ENCODE peak calls at places on chromosomes 3 and 15, in six cellular contexts. X, S, N, Q, C and L are unnamed samples.
A peak's percentile ranks its signal among the peaks of the same experiment; 100 is the strongest.

GRCh38 chr3:181610083-181610972 is 101.4 kb upstream of the SOX2 start:
- DNase-seq in N (no peak), Q (no peak), S (no peak), X (no peak), C (no peak), L (no peak)

GRCh38 chr3:70824785-70825184 is 512.3 kb upstream of the MDFIC2 start:
- DNase-seq in N (no peak), C (no peak), X (peak; percentile 86), S (no peak), Q (no peak), L (peak; percentile 61)

GRCh38 chr3:71028802-71029201 is 554.7 kb downstream of the FOXP1 start:
- DNase-seq in Q (no peak), C (no peak), X (no peak), N (no peak), S (no peak), L (no peak)

GRCh38 chr3:184183679-184184078 is 2.3 kb upstream of the ABCF3 start:
- DNase-seq in Q (no peak), X (no peak), C (no peak), S (no peak), N (no peak), L (no peak)

GRCh38 chr15:37698679-37699078 is 235.8 kb upstream of the TMCO5A start:
- DNase-seq in C (peak; percentile 16), Q (no peak), S (no peak), N (no peak), X (no peak), L (no peak)

GRCh38 chr15:101133751-101134261 is 118.0 kb downstream of the CHSY1 start:
- DNase-seq in X (no peak), Q (peak; percentile 46), C (no peak), S (no peak), N (no peak), L (no peak)

GRCh38 chr3:59839283-59839682 is 789.5 kb upstream of the CFAP20DC start:
- DNase-seq in C (no peak), S (no peak), Q (no peak), N (no peak), X (peak; percentile 75), L (peak; percentile 77)

GRCh38 chr3:8416965-8417364 is 84.7 kb upstream of the LMCD1 start:
- DNase-seq in N (peak; percentile 23), C (peak; percentile 60), Q (peak; percentile 11), X (peak; percentile 22), S (no peak), L (peak; percentile 19)

GRCh38 chr3:111616417-111617105 is 21.4 kb upstream of the ZBED2 start:
- DNase-seq in C (peak; percentile 58), X (no peak), S (peak; percentile 24), N (no peak), Q (peak; percentile 21), L (peak; percentile 4)

GRCh38 chr3:26984601-26985000 is 362.0 kb downstream of the LRRC3B start:
- DNase-seq in X (no peak), C (no peak), N (no peak), Q (no peak), S (no peak), L (no peak)

GRCh38 chr3:4751057-4752051 is 227.9 kb upstream of the BHLHE40 start:
- DNase-seq in C (peak; percentile 42), S (no peak), N (peak; percentile 60), Q (no peak), X (peak; percentile 62), L (peak; percentile 77)

GRCh38 chr3:39088889-39089288 is 18.5 kb downstream of the GORASP1 start:
- DNase-seq in X (peak; percentile 32), Q (no peak), C (no peak), S (no peak), N (no peak), L (no peak)

GRCh38 chr3:125585595-125586223 is 9.6 kb downstream of the OSBPL11 start:
- DNase-seq in C (peak; percentile 70), N (peak; percentile 72), Q (peak; percentile 67), X (peak; percentile 87), S (no peak), L (peak; percentile 63)

GRCh38 chr3:138451595-138452162 is 17.3 kb downstream of the ESYT3 start:
- DNase-seq in Q (no peak), X (no peak), C (no peak), S (no peak), N (no peak), L (no peak)

GRCh38 chr3:111084911-111085310 is 13.3 kb downstream of the NECTIN3 start:
- DNase-seq in N (no peak), S (no peak), X (no peak), C (peak; percentile 47), Q (no peak), L (no peak)

GRCh38 chr15:54373332-54373731 is 395.1 kb downstream of the UNC13C start:
- DNase-seq in X (no peak), N (no peak), C (no peak), Q (no peak), S (no peak), L (no peak)

GRCh38 chr15:90489514-90489913 is 40.2 kb upstream of the CRTC3 start:
- DNase-seq in Q (no peak), C (no peak), S (no peak), N (no peak), X (no peak), L (no peak)

GRCh38 chr15:74565381-74566085 is 24.5 kb downstream of the ARID3B start:
- DNase-seq in S (no peak), N (no peak), C (no peak), X (no peak), Q (no peak), L (no peak)

GRCh38 chr3:11845661-11846060 is 1.0 kb downstream of the TAMM41 start:
- DNase-seq in X (no peak), C (peak; percentile 18), N (no peak), Q (no peak), S (no peak), L (no peak)

GRCh38 chr3:99875925-99876781 is 58.5 kb downstream of the CMSS1 start:
- DNase-seq in N (peak; percentile 88), C (peak; percentile 79), S (peak; percentile 40), X (peak; percentile 78), Q (peak; percentile 86), L (peak; percentile 86)

GRCh38 chr15:63892794-63893441 is 59.2 kb upstream of the HERC1 start:
- DNase-seq in Q (no peak), N (no peak), X (no peak), S (peak; percentile 51), C (peak; percentile 68), L (no peak)

GRCh38 chr3:37247398-37248114 is 73.2 kb upstream of the LRRFIP2 start:
- DNase-seq in C (peak; percentile 57), N (no peak), S (no peak), X (no peak), Q (no peak), L (no peak)

GRCh38 chr3:107938128-107938527 is 152.7 kb downstream of the CD47 start:
- DNase-seq in N (no peak), S (no peak), X (peak; percentile 58), C (peak; percentile 25), Q (peak; percentile 38), L (peak; percentile 54)

GRCh38 chr15:101540480-101541239 is 51.2 kb upstream of the PCSK6 start:
- DNase-seq in X (no peak), C (no peak), S (no peak), Q (peak; percentile 55), N (no peak), L (no peak)

DNA sequence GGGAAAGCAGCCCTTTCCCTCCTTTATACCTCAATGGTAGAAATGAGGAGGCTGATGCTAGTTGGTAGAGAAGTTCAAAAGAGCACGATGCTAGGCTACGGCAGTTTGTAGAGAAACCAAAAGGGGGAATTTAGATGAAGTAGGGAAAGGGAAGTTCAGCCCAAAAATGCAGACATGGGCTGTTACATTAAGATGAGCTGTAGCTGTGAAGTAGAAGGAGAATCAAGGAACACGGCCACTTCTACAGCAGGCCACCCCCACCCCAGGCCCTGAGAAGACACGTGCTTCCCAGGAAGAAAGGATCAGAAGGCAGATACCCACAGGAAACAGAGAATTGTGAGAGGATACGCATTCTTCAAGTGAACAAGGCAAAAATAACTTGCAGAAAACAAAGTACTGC is 2.1 kb upstream of the PARP14 start:
- DNase-seq in S (no peak), N (no peak), Q (no peak), X (no peak), C (no peak), L (no peak)
- H3K4me1 ChIP-seq in S (peaks cover 31% of the 10 kb centered on the region), N (peaks cover 16% of the 10 kb centered on the region), Q (peaks cover 2% of the 10 kb centered on the region), X (peaks cover 12% of the 10 kb centered on the region), C (peaks cover 8% of the 10 kb centered on the region), L (no peaks in the 10 kb centered on the region)

GRCh38 chr3:142961539-142961938 is 1.9 kb downstream of the PAQR9 start:
- DNase-seq in S (no peak), X (no peak), Q (no peak), C (no peak), N (no peak), L (no peak)
- H3K27me3 ChIP-seq in S (peaks cover 17% of the 10 kb centered on the region), X (peaks cover 19% of the 10 kb centered on the region), Q (no peaks in the 10 kb centered on the region), C (peaks cover 18% of the 10 kb centered on the region), N (no peaks in the 10 kb centered on the region), L (peaks cover 30% of the 10 kb centered on the region)

GRCh38 chr15:78615151-78615589 is 5.6 kb downstream of the CHRNA3 start:
- DNase-seq in Q (no peak), C (no peak), X (no peak), S (no peak), N (no peak), L (no peak)
- H3K4me1 ChIP-seq in Q (peaks cover 23% of the 10 kb centered on the region), C (no peaks in the 10 kb centered on the region), X (no peaks in the 10 kb centered on the region), S (no peaks in the 10 kb centered on the region), N (peaks cover 2% of the 10 kb centered on the region), L (no peaks in the 10 kb centered on the region)

GRCh38 chr3:143120716-143121239 is 1.2 kb downstream of the CHST2 start:
- DNase-seq in C (no peak), Q (peak; percentile 55), X (peak; percentile 49), N (no peak), S (peak; percentile 25), L (peak; percentile 55)

GRCh38 chr3:143121240-143122088 is 1.9 kb downstream of the CHST2 start:
- DNase-seq in X (peak; percentile 85), C (peak; percentile 29), Q (peak; percentile 73), S (peak; percentile 52), N (peak; percentile 21), L (peak; percentile 51)

GRCh38 chr3:143119974-143120715 is 574 bp downstream of the CHST2 start:
- DNase-seq in C (no peak), S (peak; percentile 2), N (peak; percentile 20), Q (peak; percentile 55), X (peak; percentile 20), L (peak; percentile 10)

GRCh38 chr3:143118630-143119008 is 952 bp upstream of the CHST2 start:
- DNase-seq in X (no peak), N (no peak), Q (no peak), C (no peak), S (no peak), L (no peak)

DNA sequence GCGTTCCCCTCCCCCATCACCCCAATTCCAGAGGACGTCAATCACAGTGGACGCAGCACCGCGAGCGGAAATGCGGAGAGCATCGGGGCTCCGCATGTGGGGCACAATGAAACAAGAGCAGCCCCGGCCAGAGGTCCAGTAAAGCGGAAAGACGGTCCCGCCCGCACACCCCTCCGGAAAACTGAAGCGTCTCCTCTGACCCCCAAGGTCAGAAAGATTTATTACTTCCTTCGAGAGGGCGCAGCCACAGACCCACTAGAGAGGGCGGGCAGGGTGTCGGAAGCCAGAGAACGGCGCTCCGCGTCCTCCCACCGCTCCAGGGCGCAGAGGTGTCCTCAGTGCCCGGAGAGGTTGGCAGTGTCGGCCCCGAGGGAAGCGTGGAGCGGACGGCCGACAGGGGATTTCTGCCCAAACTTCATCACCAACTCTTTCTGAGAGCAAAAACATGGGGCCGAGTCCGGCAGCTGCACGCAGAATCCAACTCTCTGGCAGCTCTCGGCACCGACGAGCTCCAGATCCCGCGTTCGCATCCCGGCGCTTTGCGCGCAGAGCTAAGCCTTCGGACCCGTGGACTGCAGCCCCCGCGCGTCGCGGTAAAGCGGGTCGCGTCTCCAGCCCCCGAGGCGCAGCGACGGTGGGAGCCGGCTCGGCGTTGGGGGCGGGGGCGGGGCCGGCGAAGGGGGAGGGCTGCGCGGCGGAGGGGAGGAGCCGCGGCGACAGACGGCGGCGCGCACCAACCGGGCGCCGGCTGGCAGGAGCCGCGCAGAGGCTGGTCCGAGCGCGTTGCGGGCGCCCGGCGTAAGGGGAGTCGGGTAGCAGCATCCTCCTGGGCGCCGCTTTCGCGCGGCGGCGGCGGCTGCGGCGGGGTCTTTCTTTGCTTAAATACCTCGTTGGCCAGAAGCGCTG is at the start of gene CHST2:
- DNase-seq in S (peak; percentile 28), C (peak; percentile 39), X (peak; percentile 79), Q (peak; percentile 88), N (peak; percentile 50), L (peak; percentile 89)
- H3K27me3 ChIP-seq in S (no peaks in the 10 kb centered on the region), C (peaks cover 14% of the 10 kb centered on the region), X (no peaks in the 10 kb centered on the region), Q (peaks cover 8% of the 10 kb centered on the region), N (no peaks in the 10 kb centered on the region), L (peaks cover 21% of the 10 kb centered on the region)